ENCODE peak calls at places on chromosomes 7 and 10, in ten cellular contexts. C is endodermal cell, F is uterus, L is right atrium auricular region, J is prostate gland, B is lower lobe of right lung, V is PC-3, K is tibial nerve, M is A549, N is H9. E is an unnamed sample. For H3K4me1, the result is how much of the 10 kb centered on the place peaks cover.

GRCh38 chr10:105742184-105742583 is 1101.1 kb downstream of the SORCS3 start:
- DNase-seq in B (no peak), M (no peak), K (no peak), L (no peak), J (no peak), N (no peak), V (peak), C (no peak), F (no peak), E (no peak)

GRCh38 chr7:28509256-28510021 is 97.1 kb downstream of the CREB5 start:
- DNase-seq in N (no peak), V (no peak), F (no peak), J (no peak), B (peak), M (no peak), L (no peak), C (no peak), K (no peak), E (no peak)

GRCh38 chr7:27202741-27203134 is 2.8 kb upstream of the HOXA13 start:
- DNase-seq in N (no peak), J (peak), B (no peak), L (peak), V (no peak), C (no peak), K (no peak), F (no peak), M (no peak), E (no peak)

GRCh38 chr10:45378866-45379265 is 4.8 kb downstream of the ALOX5 start:
- DNase-seq in V (no peak), L (no peak), M (no peak), C (no peak), K (no peak), B (no peak), F (no peak), N (no peak), J (no peak), E (no peak)

GRCh38 chr10:92691591-92692084 is 1.9 kb downstream of the HHEX start:
- DNase-seq in J (no peak), F (peak), C (peak), V (no peak), M (no peak), N (peak), K (peak), L (no peak), B (peak), E (no peak)

GRCh38 chr10:78476156-78476555 is 442.5 kb downstream of the RPS24 start:
- DNase-seq in K (no peak), V (no peak), N (no peak), B (no peak), J (no peak), F (peak), M (no peak), L (no peak), C (no peak), E (no peak)

GRCh38 chr10:97731346-97732051 is 5.4 kb upstream of the ZFYVE27 start:
- DNase-seq in V (peak), L (peak), C (peak), B (no peak), N (peak), M (peak), J (peak), F (peak), K (peak), E (peak)

GRCh38 chr10:28638392-28638791 is 38.9 kb upstream of the BAMBI start:
- DNase-seq in B (no peak), V (no peak), L (no peak), M (no peak), K (no peak), C (no peak), F (no peak), N (no peak), J (no peak), E (no peak)

GRCh38 chr7:42197391-42197790 is 39.6 kb downstream of the GLI3 start:
- DNase-seq in C (no peak), F (no peak), J (no peak), N (no peak), L (no peak), M (no peak), V (no peak), B (no peak), K (no peak), E (no peak)

GRCh38 chr10:93143286-93143685 is 69.6 kb downstream of the CYP26A1 start:
- DNase-seq in K (peak), F (no peak), B (no peak), C (no peak), L (no peak), N (no peak), M (no peak), J (no peak), V (no peak), E (no peak)

GRCh38 chr10:47141349-47141748 is 158.6 kb upstream of the GDF10 start:
- DNase-seq in L (no peak), B (no peak), K (no peak), C (no peak), V (no peak), F (no peak), N (no peak), M (no peak), J (no peak), E (no peak)

GRCh38 chr7:129443612-129444011 is 9.4 kb downstream of the STRIP2 start:
- DNase-seq in L (no peak), J (no peak), C (no peak), K (no peak), M (no peak), F (no peak), B (no peak), V (no peak), N (no peak), E (no peak)

GRCh38 chr7:129875745-129876411 is 76.9 kb downstream of the UBE2H start:
- DNase-seq in C (no peak), N (no peak), F (no peak), B (no peak), K (no peak), J (no peak), V (peak), M (peak), L (no peak), E (no peak)

GRCh38 chr10:95246582-95247051 is 44.2 kb downstream of the PDLIM1 start:
- DNase-seq in V (peak), C (peak), J (peak), L (peak), B (peak), N (peak), F (peak), M (peak), K (peak), E (no peak)

GRCh38 chr7:7177044-7177517 is 5.3 kb upstream of the C1GALT1 start:
- DNase-seq in K (no peak), C (no peak), V (peak), B (no peak), M (peak), J (no peak), F (no peak), N (no peak), L (no peak), E (no peak)

GRCh38 chr7:144869072-144869471 is 33.2 kb upstream of the TPK1 start:
- DNase-seq in V (no peak), C (no peak), F (no peak), B (no peak), K (no peak), N (no peak), L (no peak), J (no peak), M (no peak), E (no peak)

GRCh38 chr10:120012566-120012965 is 120.0 kb downstream of the SEC23IP start:
- DNase-seq in C (no peak), B (no peak), V (peak), K (no peak), N (no peak), F (no peak), J (no peak), L (no peak), M (no peak), E (no peak)

GRCh38 chr7:12716134-12716667 is 28.8 kb downstream of the ARL4A start:
- DNase-seq in J (no peak), M (no peak), C (no peak), N (peak), F (no peak), V (no peak), B (no peak), L (no peak), K (no peak), E (no peak)

GRCh38 chr10:103967433-103968142 is 648 bp downstream of the SLK start:
- DNase-seq in K (peak), C (peak), B (no peak), F (peak), L (no peak), M (peak), N (no peak), J (peak), V (peak), E (no peak)

GRCh38 chr10:4725917-4726606 is 99.9 kb upstream of the AKR1E2 start:
- DNase-seq in M (peak), K (no peak), N (no peak), B (no peak), J (no peak), L (no peak), C (no peak), F (no peak), V (peak), E (no peak)

GRCh38 chr10:60990663-60991062 is 46.7 kb upstream of the RHOBTB1 start:
- DNase-seq in J (no peak), L (no peak), B (no peak), K (no peak), M (no peak), V (no peak), N (no peak), C (no peak), F (no peak), E (no peak)

GRCh38 chr7:87059525-87060287 is at the start of gene ELAPOR2:
- DNase-seq in N (peak), M (peak), C (peak), F (peak), K (peak), J (peak), L (peak), B (peak), V (peak), E (peak)

GRCh38 chr7:146659732-146660131 is 543.1 kb downstream of the CNTNAP2 start:
- DNase-seq in L (no peak), K (no peak), B (no peak), F (no peak), C (no peak), V (no peak), N (no peak), J (no peak), M (no peak), E (no peak)
- H3K4me1 ChIP-seq in L (under half), K (under half), B (under half), F (under half), C (under half), V (under half), N (under half), J (under half), M (under half), E (under half)

GRCh38 chr10:34824870-34825269 is 9.8 kb upstream of the PARD3 start:
- DNase-seq in L (no peak), M (no peak), B (no peak), N (peak), K (no peak), J (no peak), F (no peak), C (peak), V (peak), E (no peak)
- TF ChIP-seq CTCF in L (peak), M (peak), B (no peak), N (no peak), K (no peak), J (no peak), F (peak), C (peak), V (peak), E (no peak)

GRCh38 chr7:101700424-101700823 is 71.3 kb upstream of the MYL10 start:
- DNase-seq in B (no peak), F (no peak), C (no peak), M (no peak), V (peak), N (no peak), J (no peak), L (no peak), K (no peak), E (no peak)

GRCh38 chr7:101699884-101700283 is 70.8 kb upstream of the MYL10 start:
- DNase-seq in J (no peak), F (no peak), M (no peak), C (no peak), K (no peak), V (no peak), N (no peak), L (no peak), B (no peak), E (no peak)

GRCh38 chr7:101701153-101701794 is 72.2 kb upstream of the MYL10 start:
- DNase-seq in F (no peak), L (no peak), M (no peak), J (no peak), N (no peak), B (no peak), C (no peak), V (no peak), K (no peak), E (no peak)

GRCh38 chr7:101699399-101699798 is 70.3 kb upstream of the MYL10 start:
- DNase-seq in N (no peak), M (no peak), V (no peak), F (no peak), B (no peak), K (no peak), C (no peak), J (no peak), L (no peak), E (no peak)

DNA sequence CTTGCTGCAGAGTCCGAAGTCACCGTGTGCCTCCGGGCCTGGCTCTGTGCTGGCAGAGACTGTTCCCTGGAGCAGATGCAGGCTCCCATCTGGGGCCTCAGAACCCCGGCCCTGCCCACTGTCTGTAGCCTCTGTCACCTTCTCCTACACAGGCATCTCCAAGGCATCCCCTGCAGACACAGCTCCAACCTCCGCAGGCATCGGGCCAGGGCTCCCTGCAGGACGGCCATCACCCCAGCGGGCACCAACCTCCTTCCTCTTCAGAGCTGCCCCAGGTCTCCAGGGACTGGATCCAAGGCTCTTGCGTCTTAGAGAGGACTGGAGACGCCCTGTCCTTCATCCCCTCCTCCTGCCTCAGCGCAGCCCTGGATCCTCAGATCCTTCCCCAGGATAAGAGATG is 69.9 kb upstream of the MYL10 start:
- DNase-seq in B (no peak), V (no peak), L (no peak), K (no peak), C (no peak), N (no peak), M (no peak), F (no peak), J (no peak), E (no peak)
- H3K4me1 ChIP-seq in B (under half), V (under half), L (under half), K (under half), C (under half), N (under half), M (under half), F (under half), J (under half), E (under half)

GRCh38 chr7:85750454-85750949 is 563.6 kb upstream of the SEMA3D start:
- DNase-seq in J (no peak), M (no peak), F (no peak), K (peak), C (peak), N (peak), B (no peak), V (peak), L (no peak), E (no peak)
- TF ChIP-seq CTCF in J (peak), M (peak), F (no peak), K (peak), C (peak), N (peak), B (peak), V (peak), L (peak), E (peak)

GRCh38 chr10:127908958-127909267 is 2.0 kb downstream of the PTPRE start:
- DNase-seq in N (no peak), L (no peak), K (no peak), C (no peak), J (no peak), F (no peak), V (no peak), B (no peak), M (no peak), E (no peak)
- H3K4me1 ChIP-seq in N (under half), L (under half), K (under half), C (under half), J (under half), F (under half), V (under half), B (under half), M (under half), E (under half)